ENCODE peak calls at places on chromosome 17, in seven cellular contexts. Q is GM23338, C is body of pancreas, B is IMR-90, S is esophagus muscularis mucosa, L is Panc1, A is uterus. Z is an unnamed sample. For H3K27me3, the result is how much of the 10 kb centered on the place peaks cover.

GRCh38 chr17:18314059-18314730 is 599 bp downstream of the TOP3A start:
- DNase-seq in Q (no peak), C (no peak), A (no peak), B (peak), S (no peak), L (no peak), Z (no peak)

GRCh38 chr17:38598536-38598935 is 7.2 kb downstream of the SRCIN1 start:
- DNase-seq in L (no peak), A (no peak), S (no peak), B (peak), C (peak), Q (peak), Z (peak)

GRCh38 chr17:65265276-65265675 is 128.1 kb downstream of the RGS9 start:
- DNase-seq in L (no peak), C (no peak), B (no peak), Q (no peak), S (no peak), A (no peak), Z (no peak)

GRCh38 chr17:74935048-74935447 is 650 bp upstream of the OTOP3 start:
- DNase-seq in C (no peak), A (no peak), L (no peak), B (no peak), S (no peak), Q (no peak), Z (no peak)

GRCh38 chr17:19651461-19652238 is 3.1 kb downstream of the ALDH3A2 start:
- DNase-seq in A (no peak), S (peak), B (no peak), Q (no peak), C (no peak), L (no peak), Z (no peak)

GRCh38 chr17:50798424-50799344 is 31.4 kb upstream of the ANKRD40CL start:
- DNase-seq in S (no peak), L (no peak), B (no peak), C (no peak), Q (no peak), A (no peak), Z (no peak)

GRCh38 chr17:65225061-65225460 is 87.9 kb downstream of the RGS9 start:
- DNase-seq in B (no peak), C (no peak), Q (no peak), S (no peak), L (no peak), A (no peak), Z (no peak)

GRCh38 chr17:13102477-13102876 is 84.7 kb upstream of the ELAC2 start:
- DNase-seq in Q (no peak), B (no peak), S (no peak), A (no peak), C (no peak), L (no peak), Z (no peak)

GRCh38 chr17:12021604-12022003 is 927 bp downstream of the MAP2K4 start:
- DNase-seq in C (no peak), S (no peak), A (no peak), Q (no peak), B (no peak), L (no peak), Z (no peak)

GRCh38 chr17:75849724-75850123 is 5.4 kb downstream of the WBP2 start:
- DNase-seq in S (no peak), A (no peak), L (no peak), B (no peak), C (no peak), Q (no peak), Z (no peak)

GRCh38 chr17:66949501-66949900 is 15.0 kb upstream of the CACNG4 start:
- DNase-seq in S (no peak), L (no peak), A (no peak), B (peak), Q (no peak), C (no peak), Z (no peak)

GRCh38 chr17:40727447-40728231 is 24.1 kb upstream of the KRT24 start:
- DNase-seq in A (no peak), C (no peak), L (no peak), S (no peak), B (peak), Q (no peak), Z (peak)

GRCh38 chr17:39939588-39940419 is 12.3 kb downstream of the LRRC3C start:
- DNase-seq in B (peak), A (peak), S (no peak), C (no peak), Q (peak), L (no peak), Z (peak)

GRCh38 chr17:45289316-45290268 is 27.2 kb downstream of the MAP3K14 start:
- DNase-seq in B (no peak), C (peak), S (no peak), A (no peak), L (no peak), Q (no peak), Z (no peak)

GRCh38 chr17:4715071-4715749 is 4.8 kb downstream of the ARRB2 start:
- DNase-seq in A (no peak), L (no peak), B (no peak), S (no peak), C (no peak), Q (no peak), Z (no peak)

GRCh38 chr17:17783825-17784598 is 52.8 kb downstream of the SREBF1 start:
- DNase-seq in B (no peak), S (no peak), Q (peak), C (peak), L (no peak), A (peak), Z (no peak)

GRCh38 chr17:74176546-74177001 is 26.9 kb upstream of the RPL38 start:
- DNase-seq in B (peak), S (no peak), Q (peak), A (peak), C (peak), L (no peak), Z (no peak)

GRCh38 chr17:50111687-50112655 is 16.8 kb downstream of the PDK2 start:
- DNase-seq in A (no peak), L (no peak), S (no peak), C (peak), B (no peak), Q (no peak), Z (no peak)

GRCh38 chr17:144936-145670 is 7.7 kb downstream of the SCGB1C2 start:
- DNase-seq in L (no peak), A (peak), B (no peak), C (no peak), S (no peak), Q (no peak), Z (no peak)

GRCh38 chr17:29577009-29577777 is 8.7 kb downstream of the TP53I13 start:
- DNase-seq in S (no peak), C (peak), B (no peak), L (no peak), A (peak), Q (no peak), Z (no peak)

GRCh38 chr17:2061441-2061797 is 6.5 kb downstream of the HIC1 start:
- DNase-seq in C (no peak), S (peak), A (peak), B (no peak), L (no peak), Q (no peak), Z (no peak)

GRCh38 chr17:9256361-9256943 is 235.1 kb downstream of the NTN1 start:
- DNase-seq in Q (no peak), S (no peak), C (no peak), B (no peak), L (no peak), A (no peak), Z (no peak)

GRCh38 chr17:65438708-65439294 is 122.6 kb downstream of the AXIN2 start:
- DNase-seq in L (no peak), Q (no peak), B (peak), S (no peak), A (no peak), C (no peak), Z (no peak)

GRCh38 chr17:29136998-29137730 is 43.0 kb downstream of the MYO18A start:
- DNase-seq in Q (no peak), B (peak), S (no peak), L (no peak), C (no peak), A (no peak), Z (no peak)

GRCh38 chr17:66753126-66753920 is 81.6 kb upstream of the CACNG5 start:
- DNase-seq in L (no peak), A (no peak), B (no peak), S (no peak), Q (no peak), C (no peak), Z (no peak)

GRCh38 chr17:30922235-30922993 is 669 bp downstream of the ADAP2 start:
- DNase-seq in B (no peak), A (no peak), L (no peak), C (peak), Q (peak), S (no peak), Z (no peak)

GRCh38 chr17:13415877-13416416 is 185.8 kb downstream of the HS3ST3A1 start:
- DNase-seq in C (peak), S (no peak), A (no peak), B (peak), L (no peak), Q (no peak), Z (peak)

GRCh38 chr17:72861811-72862210 is 230.7 kb downstream of the SLC39A11 start:
- DNase-seq in L (no peak), Q (no peak), B (no peak), C (no peak), A (no peak), S (no peak), Z (no peak)

GRCh38 chr17:951388-952132 is 28.0 kb downstream of the NXN start:
- DNase-seq in A (peak), S (no peak), C (peak), B (peak), Q (peak), L (no peak), Z (peak)

GRCh38 chr17:63498621-63499195 is 21.8 kb downstream of the ACE start:
- DNase-seq in S (no peak), B (peak), A (no peak), L (no peak), Q (no peak), C (no peak), Z (peak)

GRCh38 chr17:29590261-29590978 is 972 bp upstream of the GIT1 start:
- DNase-seq in S (no peak), A (peak), C (no peak), L (no peak), Q (no peak), B (peak), Z (no peak)

GRCh38 chr17:32626371-32626770 is 139.6 kb downstream of the CDK5R1 start:
- DNase-seq in B (no peak), C (no peak), L (no peak), S (no peak), A (no peak), Q (no peak), Z (no peak)

GRCh38 chr17:75828051-75828400 is 16.2 kb downstream of the UNC13D start:
- DNase-seq in S (no peak), C (no peak), B (no peak), Q (peak), L (no peak), A (no peak), Z (no peak)

GRCh38 chr17:40511667-40512221 is 10.3 kb upstream of the TNS4 start:
- DNase-seq in C (no peak), L (no peak), B (no peak), Q (no peak), A (no peak), S (no peak), Z (no peak)

GRCh38 chr17:32345953-32346600 is 3.9 kb upstream of the ZNF207 start:
- DNase-seq in S (no peak), Q (no peak), C (no peak), A (no peak), B (no peak), L (no peak), Z (no peak)

GRCh38 chr17:10094806-10095205 is 103.6 kb downstream of the GAS7 start:
- DNase-seq in A (peak), C (no peak), L (no peak), Q (no peak), S (no peak), B (no peak), Z (no peak)

GRCh38 chr17:68533887-68534700 is 21.9 kb downstream of the PRKAR1A start:
- DNase-seq in L (no peak), B (peak), S (no peak), Q (peak), C (no peak), A (no peak), Z (no peak)
- TF ChIP-seq CTCF in L (peak), B (peak), S (peak), Q (no peak), C (no peak), A (peak), Z (peak)

GRCh38 chr17:79395046-79395445 is 215.8 kb downstream of the RBFOX3 start:
- DNase-seq in Q (no peak), B (no peak), A (no peak), L (no peak), C (no peak), S (no peak), Z (no peak)
- H3K27me3 ChIP-seq in Q (under half), B (under half), A (under half), L (under half), C (under half), S (under half), Z (under half)

GRCh38 chr17:81547614-81547982 is 4.6 kb downstream of the FAAP100 start:
- DNase-seq in S (no peak), B (no peak), A (no peak), L (no peak), Q (no peak), C (no peak), Z (no peak)

GRCh38 chr17:81549826-81550225 is 2.3 kb downstream of the FAAP100 start:
- DNase-seq in A (no peak), Q (no peak), C (no peak), L (no peak), B (no peak), S (no peak), Z (no peak)

GRCh38 chr17:81550285-81550684 is 1.9 kb downstream of the FAAP100 start:
- DNase-seq in A (no peak), L (no peak), C (no peak), S (no peak), B (no peak), Q (no peak), Z (no peak)

GRCh38 chr17:81550830-81551457 is 1.2 kb downstream of the FAAP100 start:
- DNase-seq in A (no peak), B (no peak), L (no peak), C (no peak), S (no peak), Q (no peak), Z (no peak)

GRCh38 chr17:81549031-81549557 is 3.1 kb downstream of the FAAP100 start:
- DNase-seq in Q (no peak), B (no peak), C (no peak), L (no peak), A (no peak), S (no peak), Z (no peak)
- TF ChIP-seq CTCF in Q (no peak), B (no peak), C (no peak), L (no peak), A (no peak), S (no peak), Z (no peak)

GRCh38 chr17:55261311-55261710 is 3.4 kb upstream of the HLF start:
- DNase-seq in S (no peak), L (no peak), B (no peak), C (no peak), Q (no peak), A (no peak), Z (no peak)
- H3K27me3 ChIP-seq in S (under half), L (under half), B (under half), C (under half), Q (half or more), A (under half), Z (under half)

DNA sequence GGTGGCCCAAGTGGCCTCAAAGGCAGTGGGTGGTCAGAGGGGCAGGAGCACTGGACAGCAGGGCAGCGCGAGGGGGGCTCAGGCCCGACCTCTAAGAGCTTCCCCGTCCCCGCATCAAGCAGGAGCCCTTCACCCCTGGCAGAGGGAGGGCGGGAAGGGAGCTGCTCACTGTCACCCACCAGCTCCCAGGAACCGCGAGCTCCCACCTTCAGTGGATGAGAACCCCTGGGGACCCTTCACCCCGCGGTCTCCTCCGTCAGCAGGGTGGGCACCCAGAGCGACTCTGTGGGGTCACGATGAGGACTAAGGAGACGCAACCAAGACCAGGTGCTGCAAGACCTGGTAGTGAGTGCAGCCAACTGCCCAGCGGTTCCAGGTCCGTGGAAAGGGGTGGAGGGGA is 13.6 kb downstream of the CEP131 start:
- DNase-seq in A (no peak), L (no peak), S (no peak), C (no peak), Q (no peak), B (no peak), Z (no peak)
- TF ChIP-seq CTCF in A (no peak), L (no peak), S (no peak), C (no peak), Q (no peak), B (no peak), Z (no peak)

DNA sequence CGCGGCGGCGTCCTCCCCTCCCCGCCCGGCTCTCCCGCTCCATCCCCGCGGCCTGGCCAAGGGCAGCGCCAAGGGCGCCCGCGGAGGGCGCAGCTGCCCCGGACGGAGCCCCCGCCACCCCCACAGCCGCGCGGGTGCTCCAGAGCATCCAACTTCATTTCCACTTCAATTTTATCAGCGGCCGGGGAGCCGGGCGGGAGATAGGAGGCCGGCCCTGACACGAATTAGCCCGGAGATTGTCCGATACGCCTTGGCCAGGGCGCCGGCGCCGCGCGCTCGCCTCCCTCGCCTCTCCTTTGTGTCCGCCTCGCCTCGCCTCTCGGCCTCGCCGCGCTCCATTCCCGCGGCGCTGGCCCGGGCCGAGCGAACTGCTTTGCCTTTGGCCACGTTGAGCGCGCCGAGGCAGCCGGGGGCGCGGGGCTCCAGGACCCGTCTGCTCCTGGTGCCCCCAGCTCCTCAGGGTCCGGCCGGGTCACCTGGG is 129.1 kb upstream of the LHX1 start:
- DNase-seq in L (no peak), Q (peak), A (no peak), B (no peak), C (no peak), S (no peak), Z (no peak)
- H3K27me3 ChIP-seq in L (under half), Q (half or more), A (under half), B (half or more), C (under half), S (under half), Z (half or more)

GRCh38 chr17:71304498-71305158 is 816.2 kb upstream of the SOX9 start:
- DNase-seq in B (no peak), L (no peak), A (no peak), Q (peak), S (no peak), C (no peak), Z (no peak)
- TF ChIP-seq CTCF in B (no peak), L (no peak), A (no peak), Q (peak), S (no peak), C (no peak), Z (no peak)

GRCh38 chr17:79219208-79219935 is 144.7 kb downstream of the ENGASE start:
- DNase-seq in L (no peak), B (no peak), C (no peak), S (no peak), Q (peak), A (no peak), Z (no peak)

GRCh38 chr17:79221597-79221996 is 147.0 kb downstream of the ENGASE start:
- DNase-seq in L (no peak), C (no peak), B (no peak), S (no peak), Q (no peak), A (no peak), Z (no peak)

GRCh38 chr17:79220201-79220714 is 145.6 kb downstream of the ENGASE start:
- DNase-seq in B (no peak), A (no peak), Q (peak), C (no peak), S (no peak), L (no peak), Z (no peak)

GRCh38 chr17:79218825-79219200 is 144.2 kb downstream of the ENGASE start:
- DNase-seq in L (no peak), C (no peak), Q (no peak), S (no peak), B (no peak), A (no peak), Z (no peak)

GRCh38 chr17:79220715-79221291 is 146.2 kb downstream of the ENGASE start:
- DNase-seq in L (no peak), B (no peak), Q (peak), C (no peak), S (no peak), A (no peak), Z (no peak)
- H3K27me3 ChIP-seq in L (under half), B (under half), Q (under half), C (under half), S (under half), A (under half), Z (under half)